ENCODE peak calls at places on chromosome X, in six cellular contexts. One of them, this sample, is unnamed.

GRCh38 chrX:97847885-97848679 is 964.4 kb downstream of the RPA4 start:
- DNase-seq in neuronal stem cell: no peak
- DNase-seq in H9: no peak
- DNase-seq in mesenchymal stem cell: no peak
- DNase-seq in IMR-90: no peak
- DNase-seq in H1: no peak
- DNase-seq in this sample: no peak

GRCh38 chrX:130120321-130120731 is 10.0 kb upstream of the ELF4 start:
- DNase-seq in mesenchymal stem cell: peak
- DNase-seq in neuronal stem cell: no peak
- DNase-seq in H1: no peak
- DNase-seq in IMR-90: no peak
- DNase-seq in H9: peak
- DNase-seq in this sample: peak

GRCh38 chrX:11509786-11510185 is 155.9 kb downstream of the ARHGAP6 start:
- DNase-seq in mesenchymal stem cell: peak
- DNase-seq in neuronal stem cell: no peak
- DNase-seq in H9: no peak
- DNase-seq in IMR-90: peak
- DNase-seq in H1: no peak
- DNase-seq in this sample: no peak

GRCh38 chrX:46330513-46330912 is 214.7 kb downstream of the ZNF674 start:
- DNase-seq in IMR-90: no peak
- DNase-seq in neuronal stem cell: no peak
- DNase-seq in mesenchymal stem cell: no peak
- DNase-seq in H9: no peak
- DNase-seq in H1: no peak
- DNase-seq in this sample: no peak

GRCh38 chrX:11190745-11191510 is 79.8 kb downstream of the HCCS start:
- DNase-seq in H9: no peak
- DNase-seq in H1: no peak
- DNase-seq in neuronal stem cell: no peak
- DNase-seq in IMR-90: no peak
- DNase-seq in mesenchymal stem cell: no peak
- DNase-seq in this sample: no peak

GRCh38 chrX:150558424-150558823 is 10.0 kb upstream of the MTM1 start:
- DNase-seq in H1: no peak
- DNase-seq in H9: no peak
- DNase-seq in mesenchymal stem cell: no peak
- DNase-seq in IMR-90: no peak
- DNase-seq in neuronal stem cell: no peak
- DNase-seq in this sample: no peak

GRCh38 chrX:24493740-24494543 is 28.9 kb downstream of the PDK3 start:
- DNase-seq in H1: no peak
- DNase-seq in IMR-90: no peak
- DNase-seq in H9: peak
- DNase-seq in mesenchymal stem cell: no peak
- DNase-seq in neuronal stem cell: no peak
- DNase-seq in this sample: peak

GRCh38 chrX:125378205-125378604 is 58.5 kb downstream of the TEX13C start:
- DNase-seq in IMR-90: no peak
- DNase-seq in H1: no peak
- DNase-seq in H9: no peak
- DNase-seq in mesenchymal stem cell: peak
- DNase-seq in neuronal stem cell: no peak
- DNase-seq in this sample: peak

GRCh38 chrX:16517206-16517605 is 132.8 kb upstream of the S100G start:
- DNase-seq in neuronal stem cell: no peak
- DNase-seq in IMR-90: peak
- DNase-seq in mesenchymal stem cell: no peak
- DNase-seq in H1: no peak
- DNase-seq in H9: no peak
- DNase-seq in this sample: no peak

GRCh38 chrX:100677616-100678181 is 33.7 kb downstream of the SRPX2 start:
- DNase-seq in IMR-90: peak
- DNase-seq in mesenchymal stem cell: no peak
- DNase-seq in H9: no peak
- DNase-seq in neuronal stem cell: no peak
- DNase-seq in H1: no peak
- DNase-seq in this sample: no peak

GRCh38 chrX:64204252-64204651 is 1.3 kb downstream of the AMER1 start:
- DNase-seq in neuronal stem cell: no peak
- DNase-seq in mesenchymal stem cell: peak
- DNase-seq in H1: no peak
- DNase-seq in IMR-90: peak
- DNase-seq in H9: peak
- DNase-seq in this sample: peak

GRCh38 chrX:109336141-109336540 is 145.7 kb downstream of the GUCY2F start:
- DNase-seq in mesenchymal stem cell: no peak
- DNase-seq in H1: no peak
- DNase-seq in neuronal stem cell: no peak
- DNase-seq in IMR-90: no peak
- DNase-seq in H9: no peak
- DNase-seq in this sample: no peak

GRCh38 chrX:3184176-3184930 is 143.1 kb downstream of the ARSF start:
- DNase-seq in H1: no peak
- DNase-seq in mesenchymal stem cell: peak
- DNase-seq in H9: no peak
- DNase-seq in IMR-90: peak
- DNase-seq in neuronal stem cell: no peak
- DNase-seq in this sample: no peak

GRCh38 chrX:989959-990510 is 222.4 kb downstream of the CRLF2 start:
- DNase-seq in IMR-90: peak
- DNase-seq in neuronal stem cell: no peak
- DNase-seq in H1: no peak
- DNase-seq in mesenchymal stem cell: peak
- DNase-seq in H9: peak
- DNase-seq in this sample: peak

GRCh38 chrX:80808854-80809493 is 703 bp downstream of the BRWD3 start:
- DNase-seq in IMR-90: no peak
- DNase-seq in neuronal stem cell: peak
- DNase-seq in H1: no peak
- DNase-seq in mesenchymal stem cell: peak
- DNase-seq in H9: peak
- DNase-seq in this sample: peak

GRCh38 chrX:2162695-2163094 is 338.1 kb downstream of the DHRSX start:
- DNase-seq in H1: no peak
- DNase-seq in neuronal stem cell: no peak
- DNase-seq in H9: no peak
- DNase-seq in mesenchymal stem cell: no peak
- DNase-seq in IMR-90: no peak
- DNase-seq in this sample: no peak

GRCh38 chrX:138298268-138298667 is 413.2 kb downstream of the FGF13 start:
- DNase-seq in H9: no peak
- DNase-seq in IMR-90: no peak
- DNase-seq in neuronal stem cell: no peak
- DNase-seq in mesenchymal stem cell: no peak
- DNase-seq in H1: no peak
- DNase-seq in this sample: no peak

GRCh38 chrX:11741574-11741973 is 16.5 kb upstream of the MSL3 start:
- DNase-seq in IMR-90: no peak
- DNase-seq in neuronal stem cell: no peak
- DNase-seq in mesenchymal stem cell: no peak
- DNase-seq in H1: no peak
- DNase-seq in H9: no peak
- DNase-seq in this sample: peak

GRCh38 chrX:72569786-72570185 is 2.9 kb downstream of the HDAC8 start:
- DNase-seq in H9: no peak
- DNase-seq in IMR-90: peak
- DNase-seq in H1: no peak
- DNase-seq in neuronal stem cell: no peak
- DNase-seq in mesenchymal stem cell: peak
- DNase-seq in this sample: no peak

GRCh38 chrX:131724292-131724691 is 180.4 kb downstream of the OR13H1 start:
- DNase-seq in IMR-90: no peak
- DNase-seq in neuronal stem cell: no peak
- DNase-seq in mesenchymal stem cell: no peak
- DNase-seq in H1: no peak
- DNase-seq in H9: no peak
- DNase-seq in this sample: no peak

GRCh38 chrX:131725001-131725654 is 181.3 kb downstream of the OR13H1 start:
- DNase-seq in neuronal stem cell: no peak
- DNase-seq in H1: no peak
- DNase-seq in IMR-90: no peak
- DNase-seq in mesenchymal stem cell: no peak
- DNase-seq in H9: no peak
- DNase-seq in this sample: no peak

GRCh38 chrX:131728295-131729145 is 184.6 kb downstream of the OR13H1 start:
- DNase-seq in neuronal stem cell: no peak
- DNase-seq in H1: no peak
- DNase-seq in H9: no peak
- DNase-seq in IMR-90: peak
- DNase-seq in mesenchymal stem cell: no peak
- DNase-seq in this sample: no peak

GRCh38 chrX:131727778-131728177 is 183.9 kb downstream of the OR13H1 start:
- DNase-seq in H9: no peak
- DNase-seq in H1: no peak
- DNase-seq in mesenchymal stem cell: no peak
- DNase-seq in neuronal stem cell: no peak
- DNase-seq in IMR-90: no peak
- DNase-seq in this sample: no peak

DNA sequence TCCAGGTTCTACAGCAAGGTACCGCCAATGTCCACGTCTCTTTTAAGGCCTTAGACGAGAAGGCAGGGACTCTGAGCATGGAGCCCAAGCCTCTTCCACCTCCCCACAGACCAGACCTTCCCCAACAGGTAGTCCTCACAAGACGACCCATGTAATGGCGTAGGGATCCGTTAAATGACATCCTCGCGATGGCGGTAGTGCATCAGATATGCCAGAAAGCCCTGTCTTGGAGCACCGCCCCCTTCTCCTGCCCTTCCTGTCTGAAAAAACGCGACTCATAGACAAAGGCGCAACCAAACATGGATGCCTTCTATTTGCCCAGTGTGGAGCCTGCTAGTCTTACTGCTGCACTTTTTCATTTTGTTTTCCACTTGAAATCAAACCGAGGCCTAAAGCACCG is 185.4 kb downstream of the OR13H1 start:
- DNase-seq in mesenchymal stem cell: no peak
- DNase-seq in H9: no peak
- DNase-seq in neuronal stem cell: no peak
- DNase-seq in IMR-90: peak
- DNase-seq in H1: no peak
- DNase-seq in this sample: no peak
- H3K4me2 ChIP-seq in mesenchymal stem cell: no peak
- H3K4me2 ChIP-seq in H9: no peak
- H3K4me2 ChIP-seq in neuronal stem cell: no peak
- H3K4me2 ChIP-seq in IMR-90: peak
- H3K4me2 ChIP-seq in H1: no peak
- H3K4me2 ChIP-seq in this sample: no peak

DNA sequence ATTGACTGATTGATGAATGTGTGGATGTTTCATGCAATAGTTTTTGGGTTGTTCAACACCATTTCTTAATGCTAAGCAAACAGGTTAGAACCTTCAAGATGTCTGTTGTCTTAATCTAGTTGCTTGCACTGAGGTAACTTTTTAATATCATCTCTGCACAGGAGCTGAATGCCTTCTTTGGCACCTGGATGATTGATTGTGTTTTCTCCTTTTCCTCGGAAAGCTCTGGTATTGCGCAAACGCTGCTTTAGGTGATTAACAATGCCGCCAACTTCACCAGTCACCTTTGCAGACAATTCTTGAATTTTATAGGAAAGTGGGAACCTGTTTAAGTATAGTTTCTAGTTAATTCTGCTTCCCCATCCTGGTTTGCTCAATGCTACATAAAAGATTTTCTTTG is 48.2 kb downstream of the RTL9 start:
- DNase-seq in H9: no peak
- DNase-seq in mesenchymal stem cell: no peak
- DNase-seq in H1: no peak
- DNase-seq in IMR-90: no peak
- DNase-seq in neuronal stem cell: no peak
- DNase-seq in this sample: no peak
- H2BK15ac ChIP-seq in H9: no peak
- H2BK15ac ChIP-seq in mesenchymal stem cell: no peak
- H2BK15ac ChIP-seq in H1: no peak
- H2BK15ac ChIP-seq in IMR-90: no peak
- H2BK15ac ChIP-seq in neuronal stem cell: no peak
- H2BK15ac ChIP-seq in this sample: no peak

GRCh38 chrX:44733931-44734330 is 109.9 kb upstream of the DUSP21 start:
- DNase-seq in mesenchymal stem cell: no peak
- DNase-seq in H1: no peak
- DNase-seq in H9: no peak
- DNase-seq in neuronal stem cell: no peak
- DNase-seq in IMR-90: peak
- DNase-seq in this sample: no peak
- H3K4ac ChIP-seq in mesenchymal stem cell: no peak
- H3K4ac ChIP-seq in H1: no peak
- H3K4ac ChIP-seq in H9: no peak
- H3K4ac ChIP-seq in neuronal stem cell: no peak
- H3K4ac ChIP-seq in IMR-90: no peak
- H3K4ac ChIP-seq in this sample: no peak

DNA sequence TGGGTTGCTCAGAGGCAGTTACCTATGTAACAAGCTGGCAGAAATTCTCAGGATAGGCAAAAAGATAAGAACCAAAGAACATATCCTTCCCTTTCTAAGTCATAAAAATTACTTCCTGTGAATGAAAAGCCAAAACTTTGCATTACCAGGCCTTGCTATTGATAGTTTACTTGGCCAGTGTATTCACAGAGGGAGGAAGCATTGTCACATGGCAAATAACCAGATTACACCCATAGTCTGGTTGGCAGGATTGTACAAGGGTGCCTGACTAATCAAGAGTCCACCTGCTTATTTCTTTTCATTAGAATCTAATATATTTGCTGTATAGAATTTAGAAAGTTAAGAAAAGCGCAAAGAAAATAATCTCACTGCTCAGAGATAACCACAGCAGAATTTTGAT is 14.1 kb downstream of the XIAP start:
- DNase-seq in IMR-90: no peak
- DNase-seq in neuronal stem cell: no peak
- DNase-seq in mesenchymal stem cell: no peak
- DNase-seq in H9: no peak
- DNase-seq in H1: no peak
- DNase-seq in this sample: no peak
- H3K4me2 ChIP-seq in IMR-90: no peak
- H3K4me2 ChIP-seq in neuronal stem cell: no peak
- H3K4me2 ChIP-seq in mesenchymal stem cell: no peak
- H3K4me2 ChIP-seq in H9: no peak
- H3K4me2 ChIP-seq in H1: no peak
- H3K4me2 ChIP-seq in this sample: no peak

DNA sequence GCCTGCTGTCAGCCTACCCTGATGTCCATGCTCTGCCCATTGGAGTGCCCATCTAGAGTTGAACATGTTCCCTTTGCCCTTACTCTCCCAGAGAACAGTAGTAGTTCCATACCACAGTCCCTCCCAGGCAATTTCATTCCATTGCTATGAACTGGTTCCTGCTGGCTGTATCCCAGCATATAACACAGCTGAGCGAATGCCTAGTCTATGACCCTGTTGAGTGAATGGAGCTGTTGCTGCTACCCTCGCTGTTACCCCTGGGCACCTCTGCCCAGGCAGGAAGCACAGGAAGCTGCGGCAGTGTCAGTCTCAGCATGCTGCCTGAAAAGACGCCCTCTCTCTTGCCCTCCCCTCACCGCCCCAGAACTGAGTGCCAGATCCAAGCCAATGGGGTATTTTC is 73.3 kb downstream of the SOX3 start:
- DNase-seq in mesenchymal stem cell: no peak
- DNase-seq in IMR-90: peak
- DNase-seq in neuronal stem cell: no peak
- DNase-seq in H1: no peak
- DNase-seq in H9: no peak
- DNase-seq in this sample: no peak
- H2BK15ac ChIP-seq in mesenchymal stem cell: no peak
- H2BK15ac ChIP-seq in IMR-90: no peak
- H2BK15ac ChIP-seq in neuronal stem cell: no peak
- H2BK15ac ChIP-seq in H1: no peak
- H2BK15ac ChIP-seq in H9: no peak
- H2BK15ac ChIP-seq in this sample: no peak

This sample was measured in mesendoderm.